ENCODE peak calls at places on chromosomes 5 and 9, in seven cellular contexts. O is B cell, T is nephron progenitor cell, C is astrocyte of the cerebellum, U is neural crest cell, L is uterus, G is thyroid gland. W is an unnamed sample.

GRCh38 chr9:108903437-108904103 is 30.4 kb downstream of the ELP1 start:
- DNase-seq in O (no peak), T (no peak), C (no peak), U (no peak), L (no peak), G (no peak), W (no peak)

GRCh38 chr9:12141422-12141821 is 551.8 kb upstream of the TYRP1 start:
- DNase-seq in O (no peak), T (no peak), C (no peak), U (no peak), L (no peak), G (no peak), W (no peak)

GRCh38 chr9:114928092-114928491 is 2.3 kb downstream of the TNFSF8 start:
- DNase-seq in O (no peak), T (no peak), C (no peak), U (no peak), L (no peak), G (no peak), W (no peak)

GRCh38 chr5:139180850-139181785 is 17.1 kb downstream of the SIL1 start:
- DNase-seq in O (no peak), T (no peak), C (no peak), U (no peak), L (no peak), G (peak), W (no peak)

GRCh38 chr9:11933926-11934325 is 759.3 kb upstream of the TYRP1 start:
- DNase-seq in O (no peak), T (no peak), C (peak), U (no peak), L (no peak), G (no peak), W (no peak)

GRCh38 chr5:78518365-78519197 is 130.0 kb downstream of the LHFPL2 start:
- DNase-seq in O (no peak), T (no peak), C (no peak), U (no peak), L (no peak), G (peak), W (no peak)

GRCh38 chr5:140150201-140150600 is 24.5 kb downstream of the IGIP start:
- DNase-seq in O (no peak), T (no peak), C (no peak), U (no peak), L (no peak), G (no peak), W (no peak)

GRCh38 chr5:150801117-150801927 is 22.8 kb downstream of the SMIM3 start:
- DNase-seq in O (peak), T (no peak), C (peak), U (peak), L (no peak), G (peak), W (no peak)

GRCh38 chr5:19866088-19866446 is 121.9 kb downstream of the CDH18 start:
- DNase-seq in O (no peak), T (no peak), C (no peak), U (no peak), L (no peak), G (no peak), W (no peak)

GRCh38 chr5:165576678-165577275 is 2071.4 kb downstream of the MAT2B start:
- DNase-seq in O (no peak), T (no peak), C (no peak), U (no peak), L (no peak), G (no peak), W (no peak)

GRCh38 chr9:108219664-108220063 is 636.1 kb downstream of the ACTL7B start:
- DNase-seq in O (no peak), T (no peak), C (no peak), U (no peak), L (no peak), G (no peak), W (no peak)

GRCh38 chr5:118270506-118270905 is 717.8 kb downstream of the DTWD2 start:
- DNase-seq in O (no peak), T (no peak), C (no peak), U (no peak), L (no peak), G (no peak), W (no peak)

GRCh38 chr9:101270325-101270701 is 114.5 kb downstream of the BAAT start:
- DNase-seq in O (no peak), T (no peak), C (no peak), U (no peak), L (no peak), G (no peak), W (no peak)

GRCh38 chr5:151498395-151499155 is 51.2 kb downstream of the SLC36A1 start:
- DNase-seq in O (no peak), T (no peak), C (no peak), U (no peak), L (no peak), G (no peak), W (no peak)

GRCh38 chr9:99859395-99859980 is 37.8 kb downstream of the NR4A3 start:
- DNase-seq in O (no peak), T (peak), C (no peak), U (peak), L (no peak), G (peak), W (no peak)

GRCh38 chr9:107733530-107733907 is 243.9 kb upstream of the KLF4 start:
- DNase-seq in O (no peak), T (no peak), C (no peak), U (no peak), L (peak), G (peak), W (no peak)

GRCh38 chr9:127835930-127836586 is 18.4 kb downstream of the ENG start:
- DNase-seq in O (no peak), T (no peak), C (no peak), U (no peak), L (peak), G (no peak), W (no peak)

GRCh38 chr9:92686954-92687353 is 17.0 kb upstream of the IPPK start:
- DNase-seq in O (no peak), T (no peak), C (no peak), U (no peak), L (no peak), G (no peak), W (no peak)

GRCh38 chr5:143562935-143563334 is 159.4 kb upstream of the NR3C1 start:
- DNase-seq in O (no peak), T (no peak), C (peak), U (no peak), L (no peak), G (no peak), W (no peak)

GRCh38 chr9:2418619-2419018 is 203.0 kb upstream of the VLDLR start:
- DNase-seq in O (no peak), T (no peak), C (peak), U (no peak), L (peak), G (no peak), W (no peak)

GRCh38 chr5:153629027-153629426 is 138.6 kb downstream of the GRIA1 start:
- DNase-seq in O (no peak), T (peak), C (peak), U (peak), L (no peak), G (peak), W (no peak)

GRCh38 chr5:137217599-137218200 is 281.4 kb downstream of the SPOCK1 start:
- DNase-seq in O (no peak), T (no peak), C (no peak), U (no peak), L (no peak), G (no peak), W (no peak)

GRCh38 chr9:123763910-123764588 is 165.9 kb downstream of the DENND1A start:
- DNase-seq in O (no peak), T (no peak), C (no peak), U (no peak), L (no peak), G (no peak), W (no peak)

GRCh38 chr9:98974554-98974953 is 30.8 kb downstream of the COL15A1 start:
- DNase-seq in O (no peak), T (no peak), C (no peak), U (no peak), L (no peak), G (no peak), W (no peak)

GRCh38 chr9:90825586-90825985 is 24.0 kb downstream of the SYK start:
- DNase-seq in O (no peak), T (no peak), C (no peak), U (no peak), L (no peak), G (no peak), W (no peak)

GRCh38 chr5:56516936-56517521 is 283.9 kb upstream of the ANKRD55 start:
- DNase-seq in O (no peak), T (no peak), C (no peak), U (no peak), L (no peak), G (peak), W (no peak)

GRCh38 chr9:107645464-107645833 is 155.9 kb upstream of the KLF4 start:
- DNase-seq in O (no peak), T (no peak), C (no peak), U (no peak), L (no peak), G (no peak), W (no peak)

GRCh38 chr5:67910599-67910998 is 305.0 kb upstream of the PIK3R1 start:
- DNase-seq in O (no peak), T (no peak), C (no peak), U (no peak), L (no peak), G (no peak), W (no peak)

GRCh38 chr5:139636207-139636792 is 11.8 kb upstream of the CXXC5 start:
- DNase-seq in O (peak), T (no peak), C (no peak), U (no peak), L (no peak), G (peak), W (peak)

GRCh38 chr9:109934499-109935214 is 154.7 kb downstream of the PALM2AKAP2 start:
- DNase-seq in O (no peak), T (no peak), C (no peak), U (no peak), L (no peak), G (no peak), W (no peak)

GRCh38 chr5:172106511-172107356 is 81.3 kb downstream of the STK10 start:
- DNase-seq in O (peak), T (peak), C (no peak), U (peak), L (peak), G (peak), W (peak)

GRCh38 chr5:120463991-120464626 is at the start of gene PRR16:
- DNase-seq in O (peak), T (peak), C (no peak), U (peak), L (peak), G (peak), W (peak)

GRCh38 chr9:88076286-88077070 is 61.8 kb downstream of the SPATA31C2 start:
- DNase-seq in O (no peak), T (peak), C (peak), U (peak), L (peak), G (peak), W (no peak)

DNA sequence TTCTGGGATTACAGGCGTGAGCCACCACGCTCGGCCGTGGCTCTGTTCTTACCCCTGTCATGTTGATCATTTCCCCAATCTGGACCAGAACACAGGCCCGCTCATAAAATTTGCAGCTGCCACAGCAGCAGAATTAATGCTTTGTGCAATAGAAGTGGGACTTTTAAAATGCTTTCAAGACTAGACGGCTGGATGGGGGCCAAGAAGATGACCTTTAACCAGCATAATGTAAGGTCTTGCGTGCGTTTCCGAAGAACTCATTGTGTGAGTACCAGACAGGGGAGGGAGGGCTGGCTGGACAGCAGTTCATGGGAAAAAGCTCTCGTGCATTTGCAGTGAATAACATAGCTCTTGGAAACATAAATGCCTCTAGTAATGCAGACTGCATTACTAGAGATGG is 3.5 kb upstream of the WDR38 start:
- DNase-seq in O (no peak), T (no peak), C (no peak), U (no peak), L (no peak), G (no peak), W (no peak)
- TF ChIP-seq CTCF in O (no peak), T (no peak), C (no peak), U (no peak), L (no peak), G (no peak), W (no peak)

GRCh38 chr5:1052641-1053390 is 44.2 kb downstream of the NKD2 start:
- DNase-seq in O (no peak), T (no peak), C (no peak), U (no peak), L (no peak), G (no peak), W (no peak)
- TF ChIP-seq CTCF in O (no peak), T (no peak), C (no peak), U (no peak), L (no peak), G (no peak), W (no peak)

GRCh38 chr9:134391319-134392231 is 65.3 kb downstream of the RXRA start:
- DNase-seq in O (peak), T (no peak), C (no peak), U (no peak), L (no peak), G (no peak), W (peak)
- TF ChIP-seq CTCF in O (no peak), T (no peak), C (no peak), U (no peak), L (no peak), G (no peak), W (no peak)

GRCh38 chr9:6194934-6195333 is 20.7 kb upstream of the IL33 start:
- DNase-seq in O (no peak), T (peak), C (no peak), U (no peak), L (no peak), G (peak), W (no peak)

GRCh38 chr9:6195714-6196360 is 19.8 kb upstream of the IL33 start:
- DNase-seq in O (no peak), T (no peak), C (no peak), U (no peak), L (no peak), G (no peak), W (no peak)

GRCh38 chr9:6199596-6199995 is 16.0 kb upstream of the IL33 start:
- DNase-seq in O (no peak), T (no peak), C (no peak), U (no peak), L (no peak), G (no peak), W (no peak)

GRCh38 chr9:6198251-6198650 is 17.4 kb upstream of the IL33 start:
- DNase-seq in O (no peak), T (no peak), C (no peak), U (no peak), L (no peak), G (no peak), W (no peak)

GRCh38 chr9:6197330-6197729 is 18.3 kb upstream of the IL33 start:
- DNase-seq in O (no peak), T (no peak), C (no peak), U (no peak), L (peak), G (peak), W (no peak)
- TF ChIP-seq CTCF in O (no peak), T (peak), C (no peak), U (peak), L (peak), G (peak), W (no peak)

W was measured in GM20000.